ENCODE peak calls at places on chromosomes 2 and 18, in five cellular contexts. A is NB4, H is sigmoid colon, I is heart right ventricle, G is brain microvascular endothelial cell. R is an unnamed sample.
A peak's percentile ranks its signal among the peaks of the same experiment; 100 is the strongest.

GRCh38 chr18:44680271-44681038 is at the start of gene SETBP1:
- DNase-seq in A (no peak), H (peak; percentile 93), I (peak; percentile 68), G (no peak), R (peak; percentile 88)

GRCh38 chr18:39380186-39380714 is 1814.7 kb upstream of the CELF4 start:
- DNase-seq in A (no peak), H (no peak), I (no peak), G (no peak), R (no peak)

GRCh38 chr2:165193178-165193777 is 10.6 kb downstream of the SCN3A start:
- DNase-seq in A (no peak), H (no peak), I (no peak), G (no peak), R (no peak)

GRCh38 chr2:240999001-240999791 is 778 bp downstream of the SNED1 start:
- DNase-seq in A (no peak), H (peak; percentile 71), I (no peak), G (no peak), R (peak; percentile 73)

GRCh38 chr18:22828171-22828570 is 105.0 kb upstream of the RBBP8 start:
- DNase-seq in A (no peak), H (no peak), I (no peak), G (no peak), R (no peak)

GRCh38 chr2:143842836-143843235 is 677.1 kb downstream of the ZEB2 start:
- DNase-seq in A (no peak), H (no peak), I (no peak), G (no peak), R (no peak)

GRCh38 chr2:16773080-16773713 is 107.6 kb upstream of the CYRIA start:
- DNase-seq in A (peak; percentile 69), H (no peak), I (no peak), G (peak; percentile 57), R (no peak)

GRCh38 chr18:66124394-66124793 is 373.6 kb downstream of the CDH7 start:
- DNase-seq in A (peak; percentile 5), H (no peak), I (no peak), G (no peak), R (no peak)

GRCh38 chr2:69154031-69154430 is 141.1 kb downstream of the ANTXR1 start:
- DNase-seq in A (no peak), H (no peak), I (no peak), G (no peak), R (no peak)

GRCh38 chr2:88016086-88016947 is at the start of gene RNU2-63P:
- DNase-seq in A (peak; percentile 92), H (peak; percentile 83), I (peak; percentile 66), G (peak; percentile 89), R (peak; percentile 83)

GRCh38 chr18:56431551-56431950 is 206.8 kb downstream of the TXNL1 start:
- DNase-seq in A (no peak), H (no peak), I (no peak), G (no peak), R (no peak)

GRCh38 chr2:205769494-205769848 is 87.2 kb downstream of the NRP2 start:
- DNase-seq in A (no peak), H (no peak), I (no peak), G (peak; percentile 69), R (no peak)

GRCh38 chr2:103809946-103810345 is 1044.0 kb upstream of the POU3F3 start:
- DNase-seq in A (no peak), H (no peak), I (no peak), G (no peak), R (no peak)

GRCh38 chr2:69960821-69961220 is 610 bp downstream of the ASPRV1 start:
- DNase-seq in A (no peak), H (no peak), I (no peak), G (no peak), R (no peak)

GRCh38 chr2:762646-763045 is 85.4 kb upstream of the TMEM18 start:
- DNase-seq in A (no peak), H (no peak), I (no peak), G (no peak), R (no peak)

GRCh38 chr18:598053-598665 is 1.4 kb downstream of the CLUL1 start:
- DNase-seq in A (no peak), H (no peak), I (no peak), G (no peak), R (no peak)

GRCh38 chr2:18178736-18179349 is 300.4 kb downstream of the KCNS3 start:
- DNase-seq in A (peak; percentile 76), H (no peak), I (no peak), G (peak; percentile 48), R (no peak)

DNA sequence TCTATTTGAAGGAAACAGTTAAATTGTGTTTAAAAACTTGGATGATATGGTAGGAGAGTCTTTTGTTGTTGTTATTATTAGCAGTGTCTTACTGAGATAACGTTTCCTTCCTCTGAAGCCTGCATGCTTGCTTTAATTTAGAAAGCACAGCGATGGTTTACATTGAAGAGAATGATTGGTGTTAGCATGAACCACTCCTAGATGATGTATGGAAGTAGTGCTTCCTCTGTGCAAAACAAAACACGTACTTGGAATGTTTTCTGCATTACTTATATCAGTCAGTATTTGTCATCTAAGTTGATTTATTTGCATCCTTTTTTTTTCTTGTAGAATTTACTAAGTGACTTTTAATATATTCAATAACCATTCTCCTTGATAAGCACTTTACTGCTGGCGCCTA is 89.0 kb downstream of the UGGT1 start:
- DNase-seq in A (no peak), H (no peak), I (no peak), G (no peak), R (no peak)
- TF ChIP-seq CTCF in A (no peak), H (no peak), I (no peak), G (no peak), R (no peak)

DNA sequence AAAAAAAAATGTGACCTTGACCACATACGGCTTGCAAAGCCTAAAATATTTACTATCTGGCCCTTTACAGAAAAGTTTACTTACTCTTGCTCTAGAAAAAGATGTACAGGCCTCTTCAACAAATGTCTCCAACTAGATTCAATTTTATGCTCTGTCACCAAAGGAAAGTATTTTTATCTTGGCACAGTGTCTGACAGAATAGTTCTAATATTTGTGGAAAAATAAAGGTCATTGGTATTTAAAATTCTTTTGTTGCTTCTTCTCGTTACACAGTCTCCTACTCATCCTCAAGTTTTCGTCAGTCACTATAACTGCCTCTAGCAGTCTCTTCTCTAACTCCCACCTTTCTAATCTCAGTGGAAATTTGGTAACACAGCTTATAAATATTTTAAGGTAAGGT is 1.4 kb downstream of the RBKS start:
- DNase-seq in A (no peak), H (no peak), I (no peak), G (no peak), R (no peak)
- H3K4me3 ChIP-seq in A (peak overlapping the region; percentile 83), H (no peak overlapping the region), I (no peak overlapping the region), G (no peak overlapping the region), R (no peak overlapping the region)

GRCh38 chr2:238722181-238722580 is 125.7 kb upstream of the TWIST2 start:
- DNase-seq in A (no peak), H (no peak), I (no peak), G (no peak), R (no peak)
- TF ChIP-seq CTCF in A (no peak), H (no peak), I (no peak), G (no peak), R (no peak)

GRCh38 chr2:24047703-24048033 is 477 bp upstream of the WDCP start:
- DNase-seq in A (no peak), H (no peak), I (no peak), G (no peak), R (no peak)

GRCh38 chr2:24048662-24049484 is 668 bp upstream of the FKBP1B start:
- DNase-seq in A (peak; percentile 28), H (no peak), I (no peak), G (no peak), R (no peak)

GRCh38 chr2:24049485-24050021 is at the start of gene FKBP1B:
- DNase-seq in A (peak; percentile 52), H (peak; percentile 72), I (peak; percentile 66), G (peak; percentile 30), R (no peak)

GRCh38 chr2:24051833-24052232 is 2.3 kb downstream of the FKBP1B start:
- DNase-seq in A (no peak), H (no peak), I (no peak), G (no peak), R (no peak)

GRCh38 chr2:24050041-24050655 is 607 bp downstream of the FKBP1B start:
- DNase-seq in A (no peak), H (peak; percentile 70), I (peak; percentile 36), G (peak; percentile 14), R (no peak)
- H3K4me3 ChIP-seq in A (no peak overlapping the region), H (peak overlapping the region; percentile 71), I (peak overlapping the region; percentile 77), G (peak overlapping the region; percentile 68), R (peak overlapping the region; percentile 72)

GRCh38 chr2:239354791-239355136 is 46.1 kb downstream of the HDAC4 start:
- DNase-seq in A (no peak), H (no peak), I (no peak), G (no peak), R (no peak)
- TF ChIP-seq CTCF in A (no peak), H (no peak), I (no peak), G (no peak), R (no peak)

R was measured in coronary artery.